ENCODE peak calls at places on chromosomes 5 and 9, in seven cellular contexts. R, D, C, Y, S, N and U are unnamed samples. For H3K4me1, the result is how much of the 10 kb centered on the place peaks cover.

GRCh38 chr9:21097817-21098216 is 20.1 kb upstream of the IFNB1 start:
- DNase-seq in R (no peak), D (no peak), C (no peak), Y (no peak), S (no peak), N (no peak), U (no peak)

GRCh38 chr5:119315516-119315949 is 40.3 kb upstream of the TNFAIP8 start:
- DNase-seq in R (no peak), D (no peak), C (peak), Y (no peak), S (no peak), N (no peak), U (no peak)

GRCh38 chr9:36826581-36826980 is 207.5 kb downstream of the PAX5 start:
- DNase-seq in R (no peak), D (no peak), C (no peak), Y (no peak), S (no peak), N (no peak), U (no peak)

GRCh38 chr9:109181284-109181683 is 14.2 kb upstream of the FRRS1L start:
- DNase-seq in R (no peak), D (no peak), C (no peak), Y (no peak), S (no peak), N (no peak), U (no peak)

GRCh38 chr9:61667559-61668121 is 477.8 kb downstream of the SPATA31A7 start:
- DNase-seq in R (no peak), D (no peak), C (no peak), Y (no peak), S (peak), N (peak), U (no peak)

GRCh38 chr9:126108240-126108639 is 218.4 kb upstream of the MVB12B start:
- DNase-seq in R (no peak), D (no peak), C (no peak), Y (no peak), S (no peak), N (no peak), U (no peak)

GRCh38 chr9:16825971-16826370 is 44.5 kb downstream of the BNC2 start:
- DNase-seq in R (no peak), D (no peak), C (peak), Y (no peak), S (no peak), N (no peak), U (no peak)

GRCh38 chr5:39394946-39395345 is 29.8 kb downstream of the DAB2 start:
- DNase-seq in R (no peak), D (no peak), C (peak), Y (no peak), S (no peak), N (no peak), U (no peak)

GRCh38 chr5:170306381-170306790 is 8.8 kb upstream of the LCP2 start:
- DNase-seq in R (peak), D (peak), C (no peak), Y (no peak), S (no peak), N (peak), U (no peak)

GRCh38 chr5:124735169-124735858 is 11.1 kb downstream of the ZNF608 start:
- DNase-seq in R (no peak), D (no peak), C (no peak), Y (peak), S (no peak), N (no peak), U (no peak)

GRCh38 chr5:16596541-16596940 is 20.3 kb downstream of the RETREG1 start:
- DNase-seq in R (no peak), D (no peak), C (no peak), Y (no peak), S (no peak), N (no peak), U (no peak)

GRCh38 chr9:70258692-70259511 is at the start of gene SMC5:
- DNase-seq in R (peak), D (peak), C (peak), Y (peak), S (peak), N (peak), U (peak)

GRCh38 chr5:54491326-54491725 is 26.2 kb upstream of the SNX18 start:
- DNase-seq in R (no peak), D (no peak), C (peak), Y (no peak), S (no peak), N (no peak), U (no peak)

GRCh38 chr5:124124711-124125229 is 612.8 kb downstream of the CSNK1G3 start:
- DNase-seq in R (no peak), D (no peak), C (no peak), Y (no peak), S (no peak), N (no peak), U (no peak)

GRCh38 chr5:171709930-171710329 is 75.7 kb upstream of the SMIM23 start:
- DNase-seq in R (no peak), D (no peak), C (no peak), Y (no peak), S (peak), N (no peak), U (no peak)

DNA sequence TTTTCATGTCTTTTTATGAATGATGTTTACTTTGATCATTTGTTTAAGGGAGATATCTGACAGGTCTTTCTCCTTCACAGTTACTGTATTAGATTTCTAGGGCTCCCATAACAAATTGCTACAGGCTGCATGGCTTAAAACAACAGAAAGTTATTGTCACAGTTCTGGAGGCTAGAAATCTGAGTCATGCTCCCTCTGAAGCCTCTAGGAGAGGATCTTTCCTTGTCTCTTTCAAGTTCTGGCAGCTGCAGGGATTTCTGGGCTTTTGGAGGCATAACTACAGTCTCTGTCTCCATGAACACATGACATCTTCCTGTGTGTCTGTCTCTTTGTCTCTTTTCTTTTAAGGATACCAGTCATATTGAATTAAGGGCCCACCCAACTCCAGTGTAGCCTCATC is 557.3 kb upstream of the SEMA6A start:
- DNase-seq in R (no peak), D (no peak), C (no peak), Y (no peak), S (no peak), N (no peak), U (no peak)
- H3K4me3 ChIP-seq in R (no peak), D (no peak), C (no peak), Y (no peak), S (no peak), N (no peak), U (no peak)

GRCh38 chr5:73654861-73655318 is 28.9 kb downstream of the ARHGEF28 start:
- DNase-seq in R (no peak), D (no peak), C (no peak), Y (no peak), S (no peak), N (no peak), U (no peak)
- TF ChIP-seq CTCF in R (no peak), D (no peak), C (no peak), Y (no peak), S (no peak), N (no peak), U (no peak)

DNA sequence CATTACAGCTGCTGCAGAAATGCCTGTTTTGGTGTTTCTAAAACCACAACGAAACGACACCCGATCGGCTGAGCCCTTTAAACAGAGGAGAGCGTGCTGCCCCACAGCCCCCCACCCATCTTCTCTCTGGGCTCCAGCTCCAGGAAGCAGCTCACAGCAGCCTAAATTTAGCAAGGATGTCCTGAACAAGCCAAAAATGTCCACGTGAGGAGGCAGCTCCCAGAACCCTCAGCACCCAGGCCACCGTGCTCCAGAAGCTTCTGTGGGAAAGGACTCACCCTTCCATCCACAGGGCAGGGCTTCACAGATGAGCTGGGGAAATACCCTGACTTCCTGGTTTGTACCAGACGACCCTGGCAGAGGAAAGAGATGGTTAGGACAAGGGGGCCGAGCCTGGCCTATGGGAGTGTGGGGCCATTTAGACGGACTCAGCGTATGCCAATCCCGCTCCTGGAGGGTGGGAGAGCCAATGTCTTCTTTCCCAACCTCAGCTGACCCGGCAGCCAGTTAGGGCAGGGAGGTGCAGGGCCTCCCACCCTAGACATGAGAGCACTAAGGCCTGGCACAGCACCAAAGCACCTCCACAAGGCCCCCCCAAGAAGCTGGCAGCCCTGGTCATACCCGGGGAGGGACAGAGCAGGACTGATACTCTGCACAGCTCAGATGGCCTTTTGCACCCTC is 39.1 kb upstream of the SARDH start:
- DNase-seq in R (no peak), D (no peak), C (no peak), Y (peak), S (peak), N (no peak), U (no peak)
- H3K4me1 ChIP-seq in R (under half), D (under half), C (under half), Y (under half), S (under half), N (under half), U (under half)

GRCh38 chr5:176817864-176818377 is 7.6 kb downstream of the UNC5A start:
- DNase-seq in R (no peak), D (no peak), C (peak), Y (no peak), S (no peak), N (no peak), U (no peak)
- H3K4me3 ChIP-seq in R (no peak), D (peak), C (peak), Y (no peak), S (peak), N (no peak), U (no peak)

GRCh38 chr5:57318251-57318650 is 144.4 kb downstream of the GPBP1 start:
- DNase-seq in R (no peak), D (no peak), C (no peak), Y (no peak), S (no peak), N (no peak), U (no peak)

GRCh38 chr5:57316798-57317327 is 143.0 kb downstream of the GPBP1 start:
- DNase-seq in R (no peak), D (no peak), C (peak), Y (no peak), S (no peak), N (peak), U (no peak)

GRCh38 chr5:57317341-57317740 is 143.5 kb downstream of the GPBP1 start:
- DNase-seq in R (no peak), D (no peak), C (no peak), Y (no peak), S (no peak), N (peak), U (no peak)

GRCh38 chr5:57313716-57314115 is 139.9 kb downstream of the GPBP1 start:
- DNase-seq in R (no peak), D (no peak), C (peak), Y (no peak), S (no peak), N (no peak), U (no peak)

GRCh38 chr5:57315941-57316340 is 142.1 kb downstream of the GPBP1 start:
- DNase-seq in R (no peak), D (no peak), C (no peak), Y (no peak), S (no peak), N (no peak), U (no peak)
- TF ChIP-seq CTCF in R (no peak), D (no peak), C (no peak), Y (no peak), S (no peak), N (no peak), U (no peak)

GRCh38 chr9:93585695-93586094 is 9.3 kb downstream of the PHF2 start:
- DNase-seq in R (no peak), D (no peak), C (no peak), Y (no peak), S (no peak), N (no peak), U (no peak)
- H3K4me1 ChIP-seq in R (under half), D (half or more), C (under half), Y (under half), S (under half), N (under half), U (under half)

GRCh38 chr9:123336959-123337358 is 19.0 kb upstream of the CRB2 start:
- DNase-seq in R (no peak), D (no peak), C (no peak), Y (no peak), S (no peak), N (no peak), U (no peak)

GRCh38 chr9:123342247-123342646 is 13.8 kb upstream of the CRB2 start:
- DNase-seq in R (no peak), D (no peak), C (no peak), Y (no peak), S (no peak), N (no peak), U (no peak)

GRCh38 chr9:123338710-123339665 is 17.0 kb upstream of the CRB2 start:
- DNase-seq in R (no peak), D (no peak), C (no peak), Y (peak), S (peak), N (no peak), U (no peak)

GRCh38 chr9:123337971-123338370 is 18.0 kb upstream of the CRB2 start:
- DNase-seq in R (no peak), D (no peak), C (no peak), Y (no peak), S (no peak), N (no peak), U (no peak)

GRCh38 chr9:123339666-123340414 is 16.2 kb upstream of the CRB2 start:
- DNase-seq in R (no peak), D (no peak), C (peak), Y (no peak), S (no peak), N (no peak), U (no peak)
- H3K4me3 ChIP-seq in R (no peak), D (peak), C (no peak), Y (no peak), S (peak), N (no peak), U (no peak)